ENCODE peak calls at places on chromosome 12, in four cellular contexts. T is type B pancreatic cell, W is lower leg skin, P is fibroblast of pulmonary artery. Q is an unnamed sample.

GRCh38 chr12:116436561-116437249 is 122.5 kb upstream of the MAP1LC3B2 start:
- DNase-seq in W (no peak), T (no peak), P (no peak), Q (no peak)

GRCh38 chr12:131092911-131093901 is 139.5 kb downstream of the ADGRD1 start:
- DNase-seq in T (peak), W (peak), P (no peak), Q (no peak)

GRCh38 chr12:27198036-27198435 is 46.0 kb upstream of the STK38L start:
- DNase-seq in P (peak), W (no peak), T (no peak), Q (no peak)

GRCh38 chr12:95959107-95959506 is 16.0 kb downstream of the AMDHD1 start:
- DNase-seq in W (no peak), P (peak), T (no peak), Q (no peak)

GRCh38 chr12:93918262-93918661 is 230.1 kb upstream of the PLXNC1 start:
- DNase-seq in P (peak), W (no peak), T (no peak), Q (no peak)

GRCh38 chr12:1576410-1577240 is 17.8 kb downstream of the FBXL14 start:
- DNase-seq in W (peak), T (no peak), P (peak), Q (no peak)

GRCh38 chr12:111339306-111339938 is 29.5 kb downstream of the PHETA1 start:
- DNase-seq in P (no peak), T (no peak), W (no peak), Q (no peak)

GRCh38 chr12:74977832-74978481 is 231.7 kb downstream of the KCNC2 start:
- DNase-seq in T (no peak), P (no peak), W (no peak), Q (no peak)

GRCh38 chr12:18430425-18431048 is 169.2 kb downstream of the PIK3C2G start:
- DNase-seq in W (no peak), T (no peak), P (peak), Q (no peak)

GRCh38 chr12:109575683-109576082 is 2.1 kb downstream of the MVK start:
- DNase-seq in W (no peak), P (no peak), T (no peak), Q (no peak)

GRCh38 chr12:53053223-53054111 is 3.6 kb downstream of the TNS2 start:
- DNase-seq in T (no peak), P (no peak), W (peak), Q (peak)

GRCh38 chr12:25386823-25387134 is 136.1 kb upstream of the KRAS start:
- DNase-seq in T (no peak), P (no peak), W (peak), Q (no peak)

GRCh38 chr12:60577607-60578006 is 981.8 kb downstream of the SLC16A7 start:
- DNase-seq in T (no peak), W (no peak), P (no peak), Q (no peak)

GRCh38 chr12:48061943-48062719 is 43.7 kb downstream of the SENP1 start:
- DNase-seq in T (no peak), P (peak), W (no peak), Q (no peak)

GRCh38 chr12:106767206-106767605 is 7.3 kb upstream of the RIC8B start:
- DNase-seq in T (no peak), W (no peak), P (no peak), Q (no peak)

GRCh38 chr12:113961921-113962710 is 4.0 kb downstream of the RBM19 start:
- DNase-seq in P (peak), W (no peak), T (no peak), Q (no peak)

GRCh38 chr12:54059668-54060067 is 6.0 kb downstream of the HOXC4 start:
- DNase-seq in T (no peak), P (no peak), W (no peak), Q (no peak)

GRCh38 chr12:98725481-98726247 is 80.6 kb downstream of the APAF1 start:
- DNase-seq in W (no peak), T (no peak), P (peak), Q (no peak)

GRCh38 chr12:76031414-76032042 is at the start of gene PHLDA1:
- DNase-seq in T (peak), W (peak), P (peak), Q (peak)

GRCh38 chr12:64577046-64577445 is 33.2 kb upstream of the RASSF3 start:
- DNase-seq in W (no peak), T (no peak), P (no peak), Q (no peak)

GRCh38 chr12:107402041-107403022 is 283.3 kb upstream of the PWP1 start:
- DNase-seq in P (peak), W (no peak), T (no peak), Q (peak)

GRCh38 chr12:10279937-10280336 is 27.7 kb upstream of the KLRD1 start:
- DNase-seq in P (no peak), T (no peak), W (no peak), Q (no peak)

GRCh38 chr12:64459388-64460024 is 7.6 kb downstream of the TBK1 start:
- DNase-seq in P (no peak), T (no peak), W (no peak), Q (no peak)

GRCh38 chr12:88388566-88389269 is 191.6 kb downstream of the KITLG start:
- DNase-seq in P (no peak), T (no peak), W (no peak), Q (no peak)

GRCh38 chr12:54306925-54307731 is 6.3 kb upstream of the NFE2 start:
- DNase-seq in W (peak), P (peak), T (no peak), Q (no peak)

GRCh38 chr12:101743724-101744472 is 4.6 kb upstream of the SYCP3 start:
- DNase-seq in W (no peak), P (no peak), T (no peak), Q (peak)

GRCh38 chr12:70637286-70637685 is at the start of gene PTPRB:
- DNase-seq in W (no peak), P (peak), T (no peak), Q (no peak)

GRCh38 chr12:116288735-116289134 is 11.2 kb upstream of the MED13L start:
- DNase-seq in T (no peak), P (no peak), W (peak), Q (no peak)

GRCh38 chr12:30835216-30835615 is 80.5 kb upstream of the CAPRIN2 start:
- DNase-seq in P (no peak), T (peak), W (no peak), Q (no peak)

GRCh38 chr12:118219772-118220171 is 83.8 kb downstream of the PEBP1 start:
- DNase-seq in W (no peak), T (no peak), P (no peak), Q (no peak)

GRCh38 chr12:45726594-45727300 is 2.8 kb upstream of the ARID2 start:
- DNase-seq in T (peak), P (peak), W (peak), Q (peak)

GRCh38 chr12:131223791-131224567 is 270.3 kb downstream of the ADGRD1 start:
- DNase-seq in P (no peak), T (no peak), W (no peak), Q (no peak)

GRCh38 chr12:75890141-75890540 is 141.4 kb downstream of the PHLDA1 start:
- DNase-seq in P (no peak), T (no peak), W (no peak), Q (no peak)

GRCh38 chr12:124819525-124819924 is 44.1 kb downstream of the SCARB1 start:
- DNase-seq in T (no peak), W (no peak), P (no peak), Q (no peak)

GRCh38 chr12:52617403-52617785 is 965 bp downstream of the KRT73 start:
- DNase-seq in P (no peak), T (no peak), W (no peak), Q (no peak)

GRCh38 chr12:27790179-27790578 is 10.1 kb upstream of the MANSC4 start:
- DNase-seq in W (no peak), P (no peak), T (no peak), Q (no peak)

GRCh38 chr12:58313091-58313855 is 371.9 kb downstream of the ATP23 start:
- DNase-seq in T (no peak), P (peak), W (no peak), Q (no peak)

GRCh38 chr12:58309806-58310205 is 368.4 kb downstream of the ATP23 start:
- DNase-seq in P (no peak), T (no peak), W (no peak), Q (no peak)

GRCh38 chr12:58306266-58306995 is 365.1 kb downstream of the ATP23 start:
- DNase-seq in W (no peak), P (no peak), T (no peak), Q (no peak)

GRCh38 chr12:58310828-58311273 is 369.5 kb downstream of the ATP23 start:
- DNase-seq in W (no peak), T (no peak), P (peak), Q (no peak)

GRCh38 chr12:58310368-58310767 is 369.0 kb downstream of the ATP23 start:
- DNase-seq in P (peak), W (no peak), T (no peak), Q (no peak)
- TF ChIP-seq CTCF in P (peak), W (no peak), T (no peak), Q (no peak)

GRCh38 chr12:90905691-90906370 is 49.1 kb downstream of the CCER1 start:
- DNase-seq in T (no peak), P (peak), W (no peak), Q (no peak)

GRCh38 chr12:90908465-90908864 is 46.5 kb downstream of the CCER1 start:
- DNase-seq in T (no peak), P (peak), W (no peak), Q (no peak)

GRCh38 chr12:90910958-90911357 is 44.0 kb downstream of the CCER1 start:
- DNase-seq in W (no peak), T (no peak), P (peak), Q (no peak)

GRCh38 chr12:90909069-90909676 is 45.8 kb downstream of the CCER1 start:
- DNase-seq in P (peak), T (no peak), W (no peak), Q (no peak)
- TF ChIP-seq CTCF in P (peak), T (peak), W (no peak), Q (no peak)

GRCh38 chr12:50111417-50111692 is 681 bp upstream of the COX14 start:
- DNase-seq in W (no peak), T (no peak), P (no peak), Q (no peak)
- TF ChIP-seq CTCF in W (no peak), T (no peak), P (no peak), Q (no peak)

GRCh38 chr12:4228122-4228580 is 45.4 kb upstream of the CCND2 start:
- DNase-seq in T (peak), W (no peak), P (no peak), Q (no peak)
- TF ChIP-seq CTCF in T (no peak), W (no peak), P (no peak), Q (no peak)

Q was measured in natural killer cell.